ENCODE peak calls at places on chromosomes 6 and 20, in nine cellular contexts. One of them, this sample, is unnamed. For H3K4me1, the result is how much of the 10 kb centered on the place peaks cover.

GRCh38 chr6:167045828-167046580 is 46.8 kb downstream of the CEP43 start:
- DNase-seq in SJSA1: no peak
- DNase-seq in tibial artery: no peak
- DNase-seq in mesenchymal stem cell: no peak
- DNase-seq in breast epithelium: no peak
- DNase-seq in A549: peak
- DNase-seq in Peyer's patch: no peak
- DNase-seq in neural progenitor cell: no peak
- DNase-seq in heart right ventricle: no peak
- DNase-seq in this sample: peak

GRCh38 chr6:148440877-148441453 is 98.3 kb downstream of the SASH1 start:
- DNase-seq in SJSA1: peak
- DNase-seq in tibial artery: peak
- DNase-seq in mesenchymal stem cell: peak
- DNase-seq in breast epithelium: peak
- DNase-seq in A549: peak
- DNase-seq in Peyer's patch: no peak
- DNase-seq in neural progenitor cell: peak
- DNase-seq in heart right ventricle: peak
- DNase-seq in this sample: peak

GRCh38 chr6:167705211-167705750 is 121.4 kb upstream of the AFDN start:
- DNase-seq in SJSA1: no peak
- DNase-seq in tibial artery: no peak
- DNase-seq in mesenchymal stem cell: no peak
- DNase-seq in breast epithelium: no peak
- DNase-seq in A549: no peak
- DNase-seq in Peyer's patch: no peak
- DNase-seq in neural progenitor cell: no peak
- DNase-seq in heart right ventricle: no peak
- DNase-seq in this sample: no peak

GRCh38 chr20:11067359-11067758 is 393.6 kb upstream of the JAG1 start:
- DNase-seq in SJSA1: no peak
- DNase-seq in tibial artery: no peak
- DNase-seq in mesenchymal stem cell: no peak
- DNase-seq in breast epithelium: no peak
- DNase-seq in A549: no peak
- DNase-seq in Peyer's patch: no peak
- DNase-seq in neural progenitor cell: no peak
- DNase-seq in heart right ventricle: no peak
- DNase-seq in this sample: no peak

GRCh38 chr6:39446909-39447308 is 124.4 kb upstream of the KCNK16 start:
- DNase-seq in SJSA1: no peak
- DNase-seq in tibial artery: no peak
- DNase-seq in mesenchymal stem cell: peak
- DNase-seq in breast epithelium: no peak
- DNase-seq in A549: no peak
- DNase-seq in Peyer's patch: no peak
- DNase-seq in neural progenitor cell: no peak
- DNase-seq in heart right ventricle: no peak
- DNase-seq in this sample: no peak

GRCh38 chr20:34312024-34312460 is 8.9 kb upstream of the AHCY start:
- DNase-seq in SJSA1: no peak
- DNase-seq in tibial artery: no peak
- DNase-seq in mesenchymal stem cell: no peak
- DNase-seq in breast epithelium: no peak
- DNase-seq in A549: peak
- DNase-seq in Peyer's patch: no peak
- DNase-seq in neural progenitor cell: peak
- DNase-seq in heart right ventricle: no peak
- DNase-seq in this sample: peak

GRCh38 chr6:150627601-150628012 is 27.9 kb downstream of the PLEKHG1 start:
- DNase-seq in SJSA1: no peak
- DNase-seq in tibial artery: no peak
- DNase-seq in mesenchymal stem cell: peak
- DNase-seq in breast epithelium: no peak
- DNase-seq in A549: no peak
- DNase-seq in Peyer's patch: no peak
- DNase-seq in neural progenitor cell: no peak
- DNase-seq in heart right ventricle: no peak
- DNase-seq in this sample: no peak

GRCh38 chr20:19121463-19121862 is 91.0 kb upstream of the SLC24A3 start:
- DNase-seq in SJSA1: no peak
- DNase-seq in tibial artery: no peak
- DNase-seq in mesenchymal stem cell: no peak
- DNase-seq in breast epithelium: no peak
- DNase-seq in A549: no peak
- DNase-seq in Peyer's patch: no peak
- DNase-seq in neural progenitor cell: no peak
- DNase-seq in heart right ventricle: no peak
- DNase-seq in this sample: no peak

GRCh38 chr6:43283905-43284304 is 14.2 kb upstream of the SLC22A7 start:
- DNase-seq in SJSA1: no peak
- DNase-seq in tibial artery: no peak
- DNase-seq in mesenchymal stem cell: no peak
- DNase-seq in breast epithelium: no peak
- DNase-seq in A549: no peak
- DNase-seq in Peyer's patch: no peak
- DNase-seq in neural progenitor cell: no peak
- DNase-seq in heart right ventricle: no peak
- DNase-seq in this sample: no peak

GRCh38 chr20:58665606-58666005 is 14.5 kb downstream of the STX16 start:
- DNase-seq in SJSA1: no peak
- DNase-seq in tibial artery: no peak
- DNase-seq in mesenchymal stem cell: no peak
- DNase-seq in breast epithelium: no peak
- DNase-seq in A549: no peak
- DNase-seq in Peyer's patch: no peak
- DNase-seq in neural progenitor cell: no peak
- DNase-seq in heart right ventricle: no peak
- DNase-seq in this sample: no peak

DNA sequence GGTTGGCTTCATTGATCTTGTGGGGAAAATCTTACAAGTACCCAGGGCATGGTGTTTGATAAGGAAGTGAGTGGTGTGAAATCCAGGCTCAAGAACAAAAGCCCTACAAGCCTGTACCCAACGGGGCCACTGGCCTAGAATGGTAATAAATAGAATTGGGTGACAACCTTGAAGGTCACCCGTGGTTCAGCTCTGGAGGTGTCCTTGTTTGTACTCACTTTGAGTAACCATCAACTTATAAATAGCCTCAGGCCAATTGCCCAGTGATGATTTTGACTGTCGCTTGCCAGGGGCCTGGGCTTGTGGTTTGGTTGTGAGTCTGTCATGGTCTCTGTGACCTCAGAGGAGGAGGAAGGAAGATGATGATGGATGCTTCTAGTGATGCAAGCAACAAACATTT is 87.8 kb downstream of the PHACTR3 start:
- DNase-seq in SJSA1: no peak
- DNase-seq in tibial artery: no peak
- DNase-seq in mesenchymal stem cell: no peak
- DNase-seq in breast epithelium: no peak
- DNase-seq in A549: no peak
- DNase-seq in Peyer's patch: no peak
- DNase-seq in neural progenitor cell: no peak
- DNase-seq in heart right ventricle: peak
- DNase-seq in this sample: no peak
- H3K27ac ChIP-seq in SJSA1: no peak
- H3K27ac ChIP-seq in tibial artery: no peak
- H3K27ac ChIP-seq in mesenchymal stem cell: no peak
- H3K27ac ChIP-seq in breast epithelium: no peak
- H3K27ac ChIP-seq in A549: no peak
- H3K27ac ChIP-seq in Peyer's patch: no peak
- H3K27ac ChIP-seq in neural progenitor cell: no peak
- H3K27ac ChIP-seq in heart right ventricle: peak
- H3K27ac ChIP-seq in this sample: no peak

GRCh38 chr6:138736640-138737039 is 36.9 kb upstream of the CCDC28A start:
- DNase-seq in SJSA1: no peak
- DNase-seq in tibial artery: no peak
- DNase-seq in mesenchymal stem cell: no peak
- DNase-seq in breast epithelium: no peak
- DNase-seq in A549: no peak
- DNase-seq in Peyer's patch: no peak
- DNase-seq in neural progenitor cell: no peak
- DNase-seq in heart right ventricle: no peak
- DNase-seq in this sample: no peak
- H3K4me1 ChIP-seq in SJSA1: under half
- H3K4me1 ChIP-seq in tibial artery: under half
- H3K4me1 ChIP-seq in mesenchymal stem cell: under half
- H3K4me1 ChIP-seq in breast epithelium: under half
- H3K4me1 ChIP-seq in A549: under half
- H3K4me1 ChIP-seq in Peyer's patch: under half
- H3K4me1 ChIP-seq in neural progenitor cell: under half
- H3K4me1 ChIP-seq in heart right ventricle: under half
- H3K4me1 ChIP-seq in this sample: under half

DNA sequence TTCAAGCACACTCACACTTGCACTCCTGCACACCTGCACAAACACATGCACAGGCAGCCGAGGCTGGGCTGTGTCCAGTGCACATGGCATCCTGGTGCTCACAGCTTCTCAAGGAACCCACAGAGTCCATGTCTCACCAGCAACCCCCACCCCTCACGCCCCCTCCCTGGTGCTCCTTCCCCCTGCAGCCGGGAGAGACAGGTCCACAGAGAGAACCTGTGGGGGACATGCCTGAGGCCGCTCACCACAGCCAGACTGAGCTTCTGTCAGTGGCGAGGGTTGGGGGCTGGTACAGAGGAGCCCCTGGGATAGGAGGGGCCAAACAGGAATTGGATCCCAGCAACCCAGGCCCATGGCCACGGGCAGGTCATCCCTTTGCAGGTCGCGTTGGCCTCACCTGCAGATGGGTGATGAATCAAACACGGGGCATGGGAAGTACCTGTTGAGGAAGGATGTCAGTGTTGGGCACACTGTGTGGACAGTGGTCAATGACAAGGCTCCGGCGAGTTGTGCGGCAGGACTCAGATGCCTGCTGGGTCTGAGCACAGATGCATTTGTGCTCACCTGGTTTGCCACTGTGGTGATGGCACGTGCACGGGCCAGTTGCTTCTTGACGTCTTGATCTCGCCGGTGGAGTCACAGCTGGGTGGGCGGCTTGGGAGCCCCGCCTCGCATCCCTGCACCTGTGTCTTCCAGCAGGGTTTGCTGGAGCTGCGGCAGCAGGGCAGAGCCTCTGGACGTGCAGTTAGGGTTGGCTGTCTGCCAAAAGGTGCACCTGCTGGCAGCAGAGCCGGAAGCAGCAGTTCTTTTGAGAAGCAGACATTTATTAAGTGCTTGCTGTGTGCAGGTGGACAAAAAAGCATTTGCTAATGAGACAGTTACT is 113.0 kb downstream of the ERMARD start:
- DNase-seq in SJSA1: peak
- DNase-seq in tibial artery: no peak
- DNase-seq in mesenchymal stem cell: no peak
- DNase-seq in breast epithelium: no peak
- DNase-seq in A549: no peak
- DNase-seq in Peyer's patch: no peak
- DNase-seq in neural progenitor cell: no peak
- DNase-seq in heart right ventricle: no peak
- DNase-seq in this sample: no peak
- H3K27ac ChIP-seq in SJSA1: no peak
- H3K27ac ChIP-seq in tibial artery: no peak
- H3K27ac ChIP-seq in mesenchymal stem cell: no peak
- H3K27ac ChIP-seq in breast epithelium: no peak
- H3K27ac ChIP-seq in A549: no peak
- H3K27ac ChIP-seq in Peyer's patch: no peak
- H3K27ac ChIP-seq in neural progenitor cell: no peak
- H3K27ac ChIP-seq in heart right ventricle: no peak
- H3K27ac ChIP-seq in this sample: no peak

GRCh38 chr20:57437267-57437666 is 46.1 kb downstream of the RBM38 start:
- DNase-seq in SJSA1: no peak
- DNase-seq in tibial artery: no peak
- DNase-seq in mesenchymal stem cell: no peak
- DNase-seq in breast epithelium: no peak
- DNase-seq in A549: no peak
- DNase-seq in Peyer's patch: no peak
- DNase-seq in neural progenitor cell: no peak
- DNase-seq in heart right ventricle: no peak
- DNase-seq in this sample: no peak
- H3K4me1 ChIP-seq in SJSA1: under half
- H3K4me1 ChIP-seq in tibial artery: half or more
- H3K4me1 ChIP-seq in mesenchymal stem cell: under half
- H3K4me1 ChIP-seq in breast epithelium: under half
- H3K4me1 ChIP-seq in A549: under half
- H3K4me1 ChIP-seq in Peyer's patch: under half
- H3K4me1 ChIP-seq in neural progenitor cell: under half
- H3K4me1 ChIP-seq in heart right ventricle: half or more
- H3K4me1 ChIP-seq in this sample: under half

This sample was measured in GM23338.